ENCODE peak calls at places on chromosomes 5 and 9, in four cellular contexts. One of them, this sample, is unnamed.
A peak's percentile ranks its signal among the peaks of the same experiment; 100 is the strongest.

GRCh38 chr5:138849882-138850281 is 25.3 kb downstream of the LRRTM2 start:
- DNase-seq in GM12891: no peak
- DNase-seq in breast epithelium: no peak
- DNase-seq in sigmoid colon: no peak
- DNase-seq in this sample: no peak

GRCh38 chr9:4117835-4118610 is 181.8 kb downstream of the GLIS3 start:
- DNase-seq in GM12891: peak; percentile 39
- DNase-seq in breast epithelium: no peak
- DNase-seq in sigmoid colon: no peak
- DNase-seq in this sample: peak; percentile 63

GRCh38 chr9:29750062-29750461 is 2176.8 kb upstream of the C9orf72 start:
- DNase-seq in GM12891: no peak
- DNase-seq in breast epithelium: no peak
- DNase-seq in sigmoid colon: no peak
- DNase-seq in this sample: no peak

GRCh38 chr9:125218621-125219020 is 18.3 kb downstream of the RABEPK start:
- DNase-seq in GM12891: no peak
- DNase-seq in breast epithelium: no peak
- DNase-seq in sigmoid colon: no peak
- DNase-seq in this sample: no peak

GRCh38 chr5:20610650-20611049 is 622.6 kb upstream of the CDH18 start:
- DNase-seq in GM12891: no peak
- DNase-seq in breast epithelium: no peak
- DNase-seq in sigmoid colon: no peak
- DNase-seq in this sample: no peak

GRCh38 chr9:83280259-83280658 is 217.3 kb upstream of the RASEF start:
- DNase-seq in GM12891: no peak
- DNase-seq in breast epithelium: no peak
- DNase-seq in sigmoid colon: no peak
- DNase-seq in this sample: no peak

GRCh38 chr5:185095-186070 is 5.9 kb upstream of the LRRC14B start:
- DNase-seq in GM12891: no peak
- DNase-seq in breast epithelium: no peak
- DNase-seq in sigmoid colon: peak; percentile 63
- DNase-seq in this sample: no peak

GRCh38 chr5:52774005-52774410 is 13.7 kb upstream of the ITGA1 start:
- DNase-seq in GM12891: no peak
- DNase-seq in breast epithelium: no peak
- DNase-seq in sigmoid colon: no peak
- DNase-seq in this sample: no peak

GRCh38 chr9:84024041-84024575 is 43.5 kb downstream of the RMI1 start:
- DNase-seq in GM12891: no peak
- DNase-seq in breast epithelium: no peak
- DNase-seq in sigmoid colon: no peak
- DNase-seq in this sample: no peak

GRCh38 chr9:115141612-115142011 is 23.7 kb upstream of the TNC start:
- DNase-seq in GM12891: no peak
- DNase-seq in breast epithelium: no peak
- DNase-seq in sigmoid colon: no peak
- DNase-seq in this sample: no peak

GRCh38 chr5:33300209-33300742 is 140.5 kb upstream of the TARS1 start:
- DNase-seq in GM12891: no peak
- DNase-seq in breast epithelium: no peak
- DNase-seq in sigmoid colon: no peak
- DNase-seq in this sample: no peak

GRCh38 chr9:136798708-136799078 is 2.6 kb downstream of the CCDC183 start:
- DNase-seq in GM12891: no peak
- DNase-seq in breast epithelium: no peak
- DNase-seq in sigmoid colon: no peak
- DNase-seq in this sample: no peak
- TF ChIP-seq POLR2AphosphoS5 in GM12891: no peak
- TF ChIP-seq POLR2AphosphoS5 in breast epithelium: no peak
- TF ChIP-seq POLR2AphosphoS5 in sigmoid colon: no peak
- TF ChIP-seq POLR2AphosphoS5 in this sample: no peak

DNA sequence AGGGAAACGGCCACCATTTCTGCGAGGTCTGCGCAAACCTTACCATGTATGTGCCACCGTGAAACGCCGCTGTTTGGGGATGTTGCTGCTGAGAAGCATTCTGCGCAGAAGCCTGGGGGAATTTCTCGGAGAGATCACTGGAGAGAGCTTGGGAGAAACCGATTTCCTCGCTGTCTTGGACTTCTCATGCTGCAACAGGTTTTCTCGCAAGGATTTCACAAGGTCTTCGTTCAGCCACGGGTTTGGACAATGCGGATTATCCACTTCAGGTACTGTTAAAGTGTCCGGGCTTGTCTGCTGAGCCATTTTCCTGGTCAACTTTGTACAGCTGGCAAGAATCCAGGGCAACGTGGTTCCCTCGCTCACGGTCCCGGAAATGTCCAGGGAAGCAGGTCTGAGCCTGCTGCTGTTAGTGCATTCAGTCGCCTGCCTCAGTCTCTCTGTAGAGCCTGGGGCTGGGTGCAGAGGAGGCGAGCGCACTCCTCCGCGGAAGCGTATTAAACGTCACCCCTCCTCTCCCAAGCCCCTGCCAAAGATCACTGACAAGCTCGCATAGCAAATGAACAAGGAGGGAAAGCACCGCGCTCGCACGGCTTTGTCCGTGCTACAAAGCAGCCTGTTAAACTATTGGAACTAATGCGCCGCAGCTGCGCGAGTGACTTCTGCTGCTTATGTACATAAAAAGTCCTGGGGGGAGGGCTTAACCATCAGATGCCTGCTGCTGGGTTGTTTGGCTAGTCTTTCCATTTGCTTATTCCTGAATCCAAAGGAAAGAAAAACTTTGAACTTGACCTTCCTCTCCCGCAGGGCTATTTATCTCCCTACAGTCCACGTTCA is 125.1 kb downstream of the PDE4D start:
- DNase-seq in GM12891: no peak
- DNase-seq in breast epithelium: no peak
- DNase-seq in sigmoid colon: peak; percentile 86
- DNase-seq in this sample: peak; percentile 68
- TF ChIP-seq POLR2AphosphoS5 in GM12891: no peak
- TF ChIP-seq POLR2AphosphoS5 in breast epithelium: no peak
- TF ChIP-seq POLR2AphosphoS5 in sigmoid colon: peak; percentile 78
- TF ChIP-seq POLR2AphosphoS5 in this sample: no peak

DNA sequence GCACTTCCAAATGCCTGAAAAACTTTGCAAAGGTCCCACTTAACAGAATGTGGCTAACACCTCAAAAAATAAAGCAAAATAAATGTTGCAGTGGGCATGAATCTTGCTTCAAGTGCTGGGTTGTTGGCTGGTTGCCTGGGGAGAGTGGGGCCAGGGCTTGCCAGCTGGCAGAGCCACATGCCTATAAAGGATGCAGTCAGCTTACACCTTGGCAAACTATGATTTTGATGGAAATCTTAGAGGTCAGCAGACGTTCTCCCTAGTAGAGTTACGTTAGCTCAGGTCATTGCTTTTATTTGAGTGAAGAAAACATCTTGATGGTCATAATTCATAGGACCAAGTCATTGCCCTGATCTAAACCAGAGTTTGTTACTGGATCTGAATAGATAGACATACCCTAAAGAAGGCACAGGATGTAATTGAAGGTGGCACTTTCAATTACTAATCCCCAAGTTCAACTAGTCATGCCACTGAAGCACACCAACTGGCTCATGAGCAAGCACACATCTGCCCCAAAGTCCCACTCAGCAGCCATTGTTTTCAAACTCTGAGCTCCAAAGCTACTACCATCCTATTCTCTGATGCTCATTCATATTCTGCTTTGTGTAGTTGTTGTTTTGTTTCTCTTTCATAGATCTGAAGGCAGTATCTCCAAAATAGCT is 51.2 kb upstream of the ZSWIM6 start:
- DNase-seq in GM12891: no peak
- DNase-seq in breast epithelium: no peak
- DNase-seq in sigmoid colon: peak; percentile 84
- DNase-seq in this sample: no peak
- TF ChIP-seq POLR2AphosphoS5 in GM12891: no peak
- TF ChIP-seq POLR2AphosphoS5 in breast epithelium: no peak
- TF ChIP-seq POLR2AphosphoS5 in sigmoid colon: peak; percentile 49
- TF ChIP-seq POLR2AphosphoS5 in this sample: no peak

DNA sequence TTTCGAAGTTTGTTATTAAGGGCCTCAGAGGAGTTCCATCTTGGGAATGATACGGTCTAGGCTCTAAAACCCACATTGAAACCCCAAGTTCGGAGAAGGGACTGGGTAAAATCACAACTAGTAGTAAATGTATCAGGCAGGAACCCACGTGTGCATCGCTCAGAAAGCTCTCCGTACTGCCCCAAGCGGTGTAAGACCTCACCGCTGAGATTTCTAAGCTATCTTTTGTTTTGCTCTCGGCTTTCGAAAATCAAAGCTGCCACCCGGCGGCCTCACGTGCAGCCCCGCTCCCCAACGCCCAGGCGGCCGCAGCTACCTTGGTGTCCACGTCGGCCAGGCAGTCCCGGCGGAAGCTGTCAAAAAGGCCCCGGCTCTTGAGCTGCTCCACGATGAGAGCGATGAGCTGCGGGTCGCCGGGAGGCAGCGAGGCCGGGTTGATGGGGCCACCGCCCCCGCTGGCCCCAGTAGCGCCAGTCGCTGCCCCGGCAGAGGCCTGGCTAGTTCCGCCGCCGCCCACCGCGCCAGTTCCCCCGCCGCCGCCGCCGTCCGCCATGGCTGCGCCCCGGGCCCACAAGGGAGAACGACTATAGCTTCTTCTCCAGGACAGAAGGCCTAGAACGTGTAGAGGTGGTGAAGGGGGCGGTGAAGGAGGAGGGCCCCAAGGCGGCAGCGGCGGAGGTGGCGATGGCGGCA is 420 bp downstream of the BOD1 start:
- DNase-seq in GM12891: peak; percentile 49
- DNase-seq in breast epithelium: peak; percentile 60
- DNase-seq in sigmoid colon: peak; percentile 80
- DNase-seq in this sample: peak; percentile 78
- TF ChIP-seq POLR2AphosphoS5 in GM12891: no peak
- TF ChIP-seq POLR2AphosphoS5 in breast epithelium: peak; percentile 10
- TF ChIP-seq POLR2AphosphoS5 in sigmoid colon: peak; percentile 38
- TF ChIP-seq POLR2AphosphoS5 in this sample: no peak

DNA sequence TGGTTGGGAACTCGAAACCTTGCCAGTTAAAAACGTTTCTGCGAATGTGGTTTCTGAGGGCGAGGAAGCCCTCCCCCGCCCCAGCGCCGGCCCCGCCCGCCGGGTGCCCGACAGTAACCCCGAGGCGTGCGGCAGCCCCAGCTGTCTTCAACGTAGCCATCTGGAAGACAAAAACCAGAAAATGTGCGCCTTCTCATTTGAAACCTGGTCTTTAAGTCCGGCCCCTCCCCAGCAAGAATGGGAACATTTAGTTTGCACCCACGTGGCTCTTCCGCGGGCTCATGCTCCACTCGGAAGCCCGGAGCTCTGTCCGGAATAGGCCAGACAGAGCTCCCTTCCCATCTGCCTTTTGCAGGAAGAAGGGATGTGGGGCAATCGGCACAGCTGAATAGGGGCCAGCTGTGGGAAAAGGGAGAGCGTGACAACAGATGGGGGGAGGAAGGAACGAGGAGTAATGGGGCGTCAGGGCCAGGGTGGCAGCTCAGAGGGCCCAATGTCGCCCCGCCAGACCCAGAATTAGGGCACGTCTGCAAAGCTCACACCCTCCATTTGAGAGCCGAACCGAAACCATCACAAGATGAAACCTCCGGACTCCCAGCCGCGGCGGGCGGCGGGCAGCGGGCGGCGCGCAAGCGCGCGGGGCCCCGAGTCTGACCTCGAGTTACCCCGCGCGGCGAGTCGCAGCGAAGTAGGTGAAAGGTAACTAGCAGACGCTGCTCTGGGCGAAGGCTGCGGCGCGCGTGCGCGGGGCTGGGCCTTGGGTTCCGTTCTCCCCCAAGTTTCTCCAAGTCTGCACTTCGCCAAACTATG is 63.4 kb upstream of the ABCA1 start:
- DNase-seq in GM12891: peak; percentile 51
- DNase-seq in breast epithelium: peak; percentile 82
- DNase-seq in sigmoid colon: peak; percentile 99
- DNase-seq in this sample: peak; percentile 95
- TF ChIP-seq POLR2AphosphoS5 in GM12891: no peak
- TF ChIP-seq POLR2AphosphoS5 in breast epithelium: peak; percentile 77
- TF ChIP-seq POLR2AphosphoS5 in sigmoid colon: peak; percentile 91
- TF ChIP-seq POLR2AphosphoS5 in this sample: peak; percentile 70

GRCh38 chr5:80620206-80620605 is 34.2 kb upstream of the MSH3 start:
- DNase-seq in GM12891: no peak
- DNase-seq in breast epithelium: no peak
- DNase-seq in sigmoid colon: no peak
- DNase-seq in this sample: no peak

GRCh38 chr5:80622756-80623155 is 31.7 kb upstream of the MSH3 start:
- DNase-seq in GM12891: no peak
- DNase-seq in breast epithelium: no peak
- DNase-seq in sigmoid colon: no peak
- DNase-seq in this sample: no peak

GRCh38 chr5:80623911-80624457 is 30.5 kb upstream of the MSH3 start:
- DNase-seq in GM12891: no peak
- DNase-seq in breast epithelium: no peak
- DNase-seq in sigmoid colon: no peak
- DNase-seq in this sample: no peak

DNA sequence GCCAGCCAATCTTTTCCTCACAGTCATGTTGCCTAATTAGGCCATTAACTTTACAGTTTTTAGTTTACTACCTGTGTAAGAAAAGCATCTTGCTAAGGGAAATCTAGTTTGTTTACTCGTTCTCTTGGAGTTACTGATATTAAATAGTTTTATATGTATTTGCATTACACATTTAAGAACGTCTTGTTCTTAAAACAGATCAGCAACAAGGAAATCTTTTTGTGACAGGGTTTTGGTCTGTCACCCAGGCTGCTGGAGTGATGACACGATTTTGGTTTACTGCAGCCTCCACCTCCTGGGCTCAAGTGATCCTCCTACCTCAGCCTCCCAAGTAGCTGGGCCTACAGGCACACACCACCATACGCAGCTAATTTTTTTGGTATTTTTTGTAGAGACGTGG is 29.2 kb upstream of the MSH3 start:
- DNase-seq in GM12891: no peak
- DNase-seq in breast epithelium: no peak
- DNase-seq in sigmoid colon: no peak
- DNase-seq in this sample: no peak
- TF ChIP-seq POLR2AphosphoS5 in GM12891: no peak
- TF ChIP-seq POLR2AphosphoS5 in breast epithelium: no peak
- TF ChIP-seq POLR2AphosphoS5 in sigmoid colon: no peak
- TF ChIP-seq POLR2AphosphoS5 in this sample: no peak

This sample was measured in suprapubic skin.